ENCODE peak calls at places on chromosomes 6 and 20, in six cellular contexts. One of them, this sample, is unnamed.

GRCh38 chr6:42451146-42451594 is 556 bp downstream of the TRERF1 start:
- DNase-seq in GM23338: no peak
- DNase-seq in HepG2: no peak
- DNase-seq in K562: no peak
- DNase-seq in H1: no peak
- DNase-seq in GM12878: no peak
- DNase-seq in this sample: no peak

GRCh38 chr6:46367365-46367764 is 123.9 kb downstream of the RCAN2 start:
- DNase-seq in K562: no peak
- DNase-seq in HepG2: no peak
- DNase-seq in H1: no peak
- DNase-seq in GM12878: no peak
- DNase-seq in GM23338: no peak
- DNase-seq in this sample: no peak

GRCh38 chr6:97913721-97914120 is 630.7 kb upstream of the MMS22L start:
- DNase-seq in HepG2: no peak
- DNase-seq in GM23338: no peak
- DNase-seq in K562: no peak
- DNase-seq in GM12878: no peak
- DNase-seq in H1: no peak
- DNase-seq in this sample: no peak

GRCh38 chr6:7391244-7391643 is 1.6 kb downstream of the RIOK1 start:
- DNase-seq in GM23338: no peak
- DNase-seq in GM12878: no peak
- DNase-seq in HepG2: no peak
- DNase-seq in H1: no peak
- DNase-seq in K562: no peak
- DNase-seq in this sample: no peak

GRCh38 chr6:169230322-169230665 is 23.4 kb downstream of the THBS2 start:
- DNase-seq in GM12878: no peak
- DNase-seq in H1: peak
- DNase-seq in GM23338: no peak
- DNase-seq in K562: no peak
- DNase-seq in HepG2: no peak
- DNase-seq in this sample: no peak

GRCh38 chr6:140660295-140660694 is 1285.8 kb upstream of the CITED2 start:
- DNase-seq in HepG2: no peak
- DNase-seq in GM23338: no peak
- DNase-seq in K562: no peak
- DNase-seq in GM12878: no peak
- DNase-seq in H1: no peak
- DNase-seq in this sample: no peak

GRCh38 chr6:35601331-35602132 is 87.2 kb downstream of the FKBP5 start:
- DNase-seq in H1: no peak
- DNase-seq in HepG2: peak
- DNase-seq in GM12878: no peak
- DNase-seq in GM23338: peak
- DNase-seq in K562: no peak
- DNase-seq in this sample: no peak

GRCh38 chr6:163335056-163335455 is 79.5 kb upstream of the QKI start:
- DNase-seq in GM23338: no peak
- DNase-seq in GM12878: no peak
- DNase-seq in K562: no peak
- DNase-seq in HepG2: no peak
- DNase-seq in H1: no peak
- DNase-seq in this sample: no peak

GRCh38 chr6:135014353-135014832 is 40.2 kb downstream of the HBS1L start:
- DNase-seq in GM12878: peak
- DNase-seq in H1: no peak
- DNase-seq in K562: no peak
- DNase-seq in GM23338: no peak
- DNase-seq in HepG2: no peak
- DNase-seq in this sample: no peak

GRCh38 chr6:110653381-110653780 is 161.9 kb downstream of the CDK19 start:
- DNase-seq in GM23338: no peak
- DNase-seq in K562: no peak
- DNase-seq in HepG2: no peak
- DNase-seq in H1: no peak
- DNase-seq in GM12878: no peak
- DNase-seq in this sample: no peak

GRCh38 chr20:51958636-51959542 is 156.6 kb upstream of the SALL4 start:
- DNase-seq in GM23338: no peak
- DNase-seq in K562: no peak
- DNase-seq in HepG2: no peak
- DNase-seq in GM12878: no peak
- DNase-seq in H1: no peak
- DNase-seq in this sample: no peak

DNA sequence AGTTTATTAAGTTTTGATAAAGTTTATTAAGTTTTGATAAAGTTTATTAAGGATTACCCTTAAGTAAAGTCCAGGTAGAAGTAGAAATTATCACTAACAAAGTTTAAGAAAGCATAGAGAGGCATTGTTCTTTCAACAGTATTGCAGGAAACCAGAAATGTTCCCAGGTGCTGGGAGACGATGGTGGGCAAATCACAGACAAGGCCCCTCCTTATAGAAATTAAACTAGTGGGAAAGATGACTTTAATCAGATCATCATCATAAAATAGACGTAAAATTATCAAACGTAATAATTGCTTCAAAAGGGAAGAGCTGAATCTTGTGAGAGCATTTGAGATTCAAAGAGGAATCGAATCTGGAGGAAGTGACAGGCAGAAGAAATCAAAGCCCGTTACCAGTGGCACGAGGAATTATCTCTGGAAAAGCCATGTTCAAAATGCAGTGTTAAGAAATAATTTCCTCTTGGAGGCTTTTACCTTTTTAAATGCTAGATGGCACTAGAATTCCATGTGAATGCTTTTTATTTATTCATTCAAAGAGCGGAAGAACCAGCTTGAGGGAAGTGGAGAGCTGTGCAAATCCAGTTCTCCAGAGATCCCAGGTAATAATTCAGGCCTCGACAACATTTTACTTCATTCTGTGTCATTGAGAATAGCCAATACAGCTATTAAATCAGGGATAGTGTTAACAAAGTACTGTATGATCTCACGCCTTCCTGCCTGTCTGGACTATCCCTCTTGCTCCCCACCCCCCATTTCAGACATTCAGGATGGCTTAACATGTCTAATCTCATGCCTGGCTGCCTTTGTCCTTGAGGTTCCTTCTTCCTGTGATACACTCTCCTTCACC is 1.0 kb upstream of the APMAP start:
- DNase-seq in GM12878: no peak
- DNase-seq in GM23338: no peak
- DNase-seq in K562: no peak
- DNase-seq in HepG2: peak
- DNase-seq in H1: peak
- DNase-seq in this sample: no peak
- TF ChIP-seq CREB1 in GM12878: no peak
- TF ChIP-seq CREB1 in GM23338: no peak
- TF ChIP-seq CREB1 in K562: no peak
- TF ChIP-seq CREB1 in HepG2: no peak
- TF ChIP-seq CREB1 in H1: no peak
- TF ChIP-seq CREB1 in this sample: no peak

GRCh38 chr6:139509167-139509566 is 134.7 kb upstream of the CITED2 start:
- DNase-seq in HepG2: no peak
- DNase-seq in GM23338: no peak
- DNase-seq in GM12878: no peak
- DNase-seq in H1: no peak
- DNase-seq in K562: no peak
- DNase-seq in this sample: no peak

GRCh38 chr6:139514819-139515218 is 140.4 kb upstream of the CITED2 start:
- DNase-seq in H1: no peak
- DNase-seq in HepG2: no peak
- DNase-seq in K562: no peak
- DNase-seq in GM12878: no peak
- DNase-seq in GM23338: no peak
- DNase-seq in this sample: no peak

GRCh38 chr6:139508023-139508422 is 133.6 kb upstream of the CITED2 start:
- DNase-seq in GM23338: no peak
- DNase-seq in GM12878: no peak
- DNase-seq in HepG2: peak
- DNase-seq in K562: no peak
- DNase-seq in H1: no peak
- DNase-seq in this sample: no peak

GRCh38 chr6:139508576-139508975 is 134.1 kb upstream of the CITED2 start:
- DNase-seq in GM12878: no peak
- DNase-seq in H1: no peak
- DNase-seq in GM23338: no peak
- DNase-seq in K562: no peak
- DNase-seq in HepG2: peak
- DNase-seq in this sample: no peak

GRCh38 chr6:139510040-139510815 is 135.8 kb upstream of the CITED2 start:
- DNase-seq in K562: no peak
- DNase-seq in H1: no peak
- DNase-seq in GM23338: no peak
- DNase-seq in GM12878: no peak
- DNase-seq in HepG2: no peak
- DNase-seq in this sample: no peak
- TF ChIP-seq CREB1 in K562: no peak
- TF ChIP-seq CREB1 in H1: no peak
- TF ChIP-seq CREB1 in GM23338: no peak
- TF ChIP-seq CREB1 in GM12878: no peak
- TF ChIP-seq CREB1 in HepG2: no peak
- TF ChIP-seq CREB1 in this sample: no peak

GRCh38 chr20:63381781-63382431 is 20.8 kb upstream of the CHRNA4 start:
- DNase-seq in H1: peak
- DNase-seq in GM12878: no peak
- DNase-seq in HepG2: no peak
- DNase-seq in GM23338: peak
- DNase-seq in K562: peak
- DNase-seq in this sample: peak
- TF ChIP-seq CREB1 in H1: no peak
- TF ChIP-seq CREB1 in GM12878: no peak
- TF ChIP-seq CREB1 in HepG2: no peak
- TF ChIP-seq CREB1 in GM23338: no peak
- TF ChIP-seq CREB1 in K562: no peak
- TF ChIP-seq CREB1 in this sample: no peak

GRCh38 chr6:52233975-52234823 is 10.1 kb downstream of the IL17F start:
- DNase-seq in K562: peak
- DNase-seq in HepG2: peak
- DNase-seq in H1: peak
- DNase-seq in GM12878: no peak
- DNase-seq in GM23338: peak
- DNase-seq in this sample: peak
- TF ChIP-seq CREB1 in K562: no peak
- TF ChIP-seq CREB1 in HepG2: no peak
- TF ChIP-seq CREB1 in H1: no peak
- TF ChIP-seq CREB1 in GM12878: no peak
- TF ChIP-seq CREB1 in GM23338: no peak
- TF ChIP-seq CREB1 in this sample: no peak

GRCh38 chr20:36542019-36542488 is 735 bp downstream of the MYL9 start:
- DNase-seq in GM12878: no peak
- DNase-seq in HepG2: peak
- DNase-seq in GM23338: peak
- DNase-seq in K562: peak
- DNase-seq in H1: peak
- DNase-seq in this sample: peak
- TF ChIP-seq CREB1 in GM12878: no peak
- TF ChIP-seq CREB1 in HepG2: no peak
- TF ChIP-seq CREB1 in GM23338: no peak
- TF ChIP-seq CREB1 in K562: no peak
- TF ChIP-seq CREB1 in H1: no peak
- TF ChIP-seq CREB1 in this sample: no peak

GRCh38 chr6:30009113-30009512 is 52.0 kb upstream of the POLR1H start:
- DNase-seq in K562: no peak
- DNase-seq in H1: no peak
- DNase-seq in HepG2: no peak
- DNase-seq in GM12878: no peak
- DNase-seq in GM23338: no peak
- DNase-seq in this sample: no peak

DNA sequence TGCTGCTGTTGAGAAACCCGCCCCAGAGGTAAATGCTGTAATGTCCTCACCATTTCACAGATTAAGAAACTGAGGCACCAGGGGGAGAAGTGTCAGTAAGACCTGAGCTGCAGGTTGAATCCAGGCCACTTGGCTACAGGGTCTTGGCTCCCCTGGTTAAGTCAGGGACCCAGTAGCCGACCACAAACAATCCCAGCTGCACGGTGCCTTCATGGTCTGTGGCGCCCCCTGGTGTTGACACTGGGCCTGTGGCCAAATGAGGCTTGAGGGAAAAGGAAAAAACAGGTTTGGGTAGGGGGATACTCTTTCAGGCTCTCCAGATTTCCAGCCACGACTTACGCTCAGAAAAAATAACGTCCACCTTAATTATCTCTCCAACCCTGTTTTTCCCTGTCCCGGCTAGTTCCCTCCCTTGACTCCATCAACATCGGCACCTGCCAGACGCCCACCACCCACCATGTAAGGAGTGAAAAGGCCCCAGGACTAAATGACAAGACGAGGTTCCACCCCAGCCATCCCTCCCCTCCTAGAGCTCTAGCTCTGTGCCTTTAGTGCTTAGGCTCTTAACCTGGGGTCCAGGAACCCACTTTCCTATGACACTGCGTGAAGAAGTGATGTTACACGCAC is 47.7 kb upstream of the POLR1H start:
- DNase-seq in GM23338: peak
- DNase-seq in K562: peak
- DNase-seq in H1: peak
- DNase-seq in GM12878: no peak
- DNase-seq in HepG2: peak
- DNase-seq in this sample: peak
- TF ChIP-seq CREB1 in GM23338: no peak
- TF ChIP-seq CREB1 in K562: no peak
- TF ChIP-seq CREB1 in H1: no peak
- TF ChIP-seq CREB1 in GM12878: no peak
- TF ChIP-seq CREB1 in HepG2: no peak
- TF ChIP-seq CREB1 in this sample: no peak

GRCh38 chr6:20014508-20014907 is 177.3 kb downstream of the ID4 start:
- DNase-seq in GM12878: no peak
- DNase-seq in GM23338: peak
- DNase-seq in K562: no peak
- DNase-seq in HepG2: no peak
- DNase-seq in H1: no peak
- DNase-seq in this sample: no peak
- TF ChIP-seq CREB1 in GM12878: no peak
- TF ChIP-seq CREB1 in GM23338: no peak
- TF ChIP-seq CREB1 in K562: no peak
- TF ChIP-seq CREB1 in HepG2: no peak
- TF ChIP-seq CREB1 in H1: no peak
- TF ChIP-seq CREB1 in this sample: no peak

GRCh38 chr6:13697857-13698256 is 13.8 kb downstream of the RANBP9 start:
- DNase-seq in GM12878: no peak
- DNase-seq in H1: no peak
- DNase-seq in HepG2: no peak
- DNase-seq in GM23338: no peak
- DNase-seq in K562: no peak
- DNase-seq in this sample: no peak

GRCh38 chr6:13696226-13696625 is 15.4 kb downstream of the RANBP9 start:
- DNase-seq in H1: no peak
- DNase-seq in GM23338: no peak
- DNase-seq in GM12878: no peak
- DNase-seq in HepG2: no peak
- DNase-seq in K562: no peak
- DNase-seq in this sample: no peak

GRCh38 chr6:13700232-13700631 is 11.4 kb downstream of the RANBP9 start:
- DNase-seq in K562: no peak
- DNase-seq in H1: no peak
- DNase-seq in GM23338: no peak
- DNase-seq in GM12878: no peak
- DNase-seq in HepG2: no peak
- DNase-seq in this sample: no peak

GRCh38 chr6:13695217-13695616 is 16.4 kb downstream of the RANBP9 start:
- DNase-seq in H1: no peak
- DNase-seq in HepG2: no peak
- DNase-seq in GM23338: no peak
- DNase-seq in GM12878: no peak
- DNase-seq in K562: no peak
- DNase-seq in this sample: no peak

GRCh38 chr6:13698715-13699114 is 12.9 kb downstream of the RANBP9 start:
- DNase-seq in GM23338: peak
- DNase-seq in HepG2: peak
- DNase-seq in K562: no peak
- DNase-seq in H1: no peak
- DNase-seq in GM12878: no peak
- DNase-seq in this sample: no peak
- TF ChIP-seq CREB1 in GM23338: no peak
- TF ChIP-seq CREB1 in HepG2: no peak
- TF ChIP-seq CREB1 in K562: no peak
- TF ChIP-seq CREB1 in H1: no peak
- TF ChIP-seq CREB1 in GM12878: no peak
- TF ChIP-seq CREB1 in this sample: no peak

This sample was measured in WTC11.